ENCODE peak calls at places on chromosome 21, in six cellular contexts. T is substantia nigra, F is body of pancreas, Y is AG04450, D is PC-9, E is GM23338. U is an unnamed sample.
A peak's percentile ranks its signal among the peaks of the same experiment; 100 is the strongest.

GRCh38 chr21:26140185-26140584 is 30.4 kb downstream of the APP start:
- DNase-seq in T (no peak), F (peak; percentile 30), Y (peak; percentile 93), D (peak; percentile 51), E (no peak), U (no peak)

GRCh38 chr21:18228060-18228739 is 16.4 kb upstream of the CHODL start:
- DNase-seq in T (no peak), F (no peak), Y (no peak), D (no peak), E (no peak), U (no peak)

GRCh38 chr21:21712761-21713558 is 714.8 kb downstream of the NCAM2 start:
- DNase-seq in T (no peak), F (no peak), Y (no peak), D (no peak), E (no peak), U (no peak)

GRCh38 chr21:36433011-36433709 is 46.8 kb downstream of the CLDN14 start:
- DNase-seq in T (no peak), F (no peak), Y (no peak), D (no peak), E (no peak), U (no peak)

GRCh38 chr21:19607983-19608668 is 1204.5 kb upstream of the TMPRSS15 start:
- DNase-seq in T (no peak), F (peak; percentile 61), Y (no peak), D (no peak), E (peak; percentile 33), U (no peak)

GRCh38 chr21:37244506-37245083 is 22.5 kb downstream of the VPS26C start:
- DNase-seq in T (no peak), F (no peak), Y (no peak), D (no peak), E (peak; percentile 34), U (no peak)

GRCh38 chr21:17858764-17859163 is 39.6 kb upstream of the C21orf91 start:
- DNase-seq in T (peak; percentile 67), F (no peak), Y (no peak), D (no peak), E (no peak), U (no peak)

GRCh38 chr21:37032877-37033471 is 26.5 kb downstream of the RIPPLY3 start:
- DNase-seq in T (no peak), F (no peak), Y (peak; percentile 3), D (peak; percentile 14), E (no peak), U (no peak)

GRCh38 chr21:37568415-37568814 is 201.8 kb downstream of the DYRK1A start:
- DNase-seq in T (no peak), F (no peak), Y (no peak), D (no peak), E (no peak), U (no peak)

GRCh38 chr21:26177741-26178452 is 7.3 kb upstream of the APP start:
- DNase-seq in T (no peak), F (no peak), Y (no peak), D (no peak), E (no peak), U (no peak)

GRCh38 chr21:39885119-39885848 is 18.0 kb downstream of the PCP4 start:
- DNase-seq in T (peak; percentile 55), F (peak; percentile 38), Y (no peak), D (no peak), E (no peak), U (no peak)

GRCh38 chr21:20997308-20997632 is 939 bp upstream of the NCAM2 start:
- DNase-seq in T (peak; percentile 66), F (no peak), Y (no peak), D (no peak), E (peak; percentile 36), U (no peak)

GRCh38 chr21:24938592-24938991 is 668.7 kb downstream of the MRPL39 start:
- DNase-seq in T (no peak), F (no peak), Y (no peak), D (no peak), E (no peak), U (no peak)

GRCh38 chr21:42161401-42161956 is 57.5 kb upstream of the ABCG1 start:
- DNase-seq in T (no peak), F (no peak), Y (no peak), D (no peak), E (no peak), U (no peak)

DNA sequence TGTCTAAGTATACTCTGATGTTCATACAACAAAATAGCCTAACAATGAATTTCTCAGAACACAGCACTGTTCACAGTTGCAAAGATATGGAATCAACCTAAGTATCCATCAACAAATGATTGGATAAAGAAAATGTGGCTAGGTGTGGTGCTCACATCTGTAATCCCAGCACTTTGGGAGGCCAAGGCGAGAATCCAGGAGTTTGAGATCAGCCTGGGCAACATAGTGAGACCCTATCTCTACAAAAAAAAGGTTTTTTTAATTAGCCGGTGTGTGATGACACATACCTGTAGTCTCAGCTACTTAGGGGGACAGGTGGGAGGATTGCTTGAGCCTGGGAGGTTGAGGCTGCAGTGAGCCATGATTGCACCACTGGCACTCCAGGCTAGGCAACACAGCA is 10.7 kb downstream of the IFNAR2 start:
- DNase-seq in T (no peak), F (no peak), Y (no peak), D (no peak), E (no peak), U (no peak)
- H3K27ac ChIP-seq in T (no peak overlapping the region), F (no peak overlapping the region), Y (no peak overlapping the region), D (no peak overlapping the region), E (no peak overlapping the region), U (no peak overlapping the region)

GRCh38 chr21:44866780-44867179 is 6.7 kb downstream of the PTTG1IP start:
- DNase-seq in T (no peak), F (no peak), Y (no peak), D (no peak), E (no peak), U (no peak)
- H3K27ac ChIP-seq in T (no peak overlapping the region), F (no peak overlapping the region), Y (no peak overlapping the region), D (no peak overlapping the region), E (no peak overlapping the region), U (peak overlapping the region; percentile 98)

DNA sequence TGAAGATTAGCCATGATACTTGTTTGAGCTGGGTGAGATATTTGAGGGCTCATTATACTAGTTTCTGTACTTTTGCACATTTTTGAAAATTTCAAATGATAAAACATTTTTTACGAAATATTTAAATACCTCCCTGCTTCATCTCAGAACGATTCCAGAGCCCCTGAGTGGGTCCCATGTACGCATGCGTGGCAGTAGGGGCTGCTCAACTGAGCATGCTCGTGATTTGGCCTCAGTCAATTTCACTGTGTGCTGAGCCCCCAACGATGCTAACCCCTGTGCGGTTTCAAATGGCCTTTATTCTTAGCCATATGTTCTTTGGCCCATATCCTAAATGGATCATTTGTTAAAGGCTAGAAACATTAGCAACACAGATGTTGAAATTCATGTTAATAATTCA is 108.0 kb downstream of the MRPS6 start:
- DNase-seq in T (no peak), F (no peak), Y (no peak), D (no peak), E (no peak), U (no peak)
- H3K27ac ChIP-seq in T (no peak overlapping the region), F (no peak overlapping the region), Y (no peak overlapping the region), D (no peak overlapping the region), E (no peak overlapping the region), U (peak overlapping the region; percentile 88)

GRCh38 chr21:43188712-43189151 is 19.9 kb downstream of the CRYAA start:
- DNase-seq in T (peak; percentile 65), F (peak; percentile 47), Y (no peak), D (no peak), E (no peak), U (no peak)
- H3K27ac ChIP-seq in T (no peak overlapping the region), F (no peak overlapping the region), Y (no peak overlapping the region), D (no peak overlapping the region), E (no peak overlapping the region), U (no peak overlapping the region)

DNA sequence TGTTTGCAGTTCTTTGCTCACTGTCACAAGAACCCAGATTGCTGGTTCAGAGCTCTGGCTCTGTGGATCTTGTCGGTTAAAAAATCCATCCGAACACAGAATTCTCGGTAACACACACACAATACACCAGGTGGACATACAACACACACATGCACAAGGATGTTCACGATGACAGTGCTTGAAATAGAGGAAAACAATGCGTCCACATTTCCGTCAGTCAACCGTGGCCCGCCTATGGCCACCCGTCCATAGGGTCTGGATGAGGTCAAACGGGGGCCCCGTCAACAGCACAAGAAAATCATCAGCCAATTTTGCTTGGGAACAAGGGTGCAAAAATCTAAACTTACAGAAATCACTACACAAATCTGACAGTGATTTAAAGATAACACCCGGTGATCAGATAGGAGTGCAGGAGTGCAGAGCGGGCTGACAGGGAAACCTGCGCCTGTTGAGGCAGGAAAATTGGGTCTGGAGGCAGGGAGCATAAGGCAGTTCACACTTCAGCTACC is 50.4 kb upstream of the SLC19A1 start:
- DNase-seq in T (no peak), F (no peak), Y (no peak), D (no peak), E (no peak), U (no peak)
- H3K27ac ChIP-seq in T (no peak overlapping the region), F (no peak overlapping the region), Y (no peak overlapping the region), D (no peak overlapping the region), E (no peak overlapping the region), U (no peak overlapping the region)

GRCh38 chr21:16195476-16195875 is 465.7 kb downstream of the USP25 start:
- DNase-seq in T (no peak), F (no peak), Y (peak; percentile 13), D (no peak), E (no peak), U (no peak)
- H3K27ac ChIP-seq in T (peak overlapping the region; percentile 81), F (no peak overlapping the region), Y (no peak overlapping the region), D (no peak overlapping the region), E (no peak overlapping the region), U (peak overlapping the region; percentile 79)